ENCODE peak calls at places on chromosomes 1 and 21, in six cellular contexts. T is K562, Y is NT2/D1, Z is H1, W is GM12878, H is HepG2. A is an unnamed sample.

GRCh38 chr1:92567211-92567868 is 80.6 kb upstream of the GFI1 start:
- DNase-seq in T (no peak), Y (no peak), Z (no peak), W (no peak), H (no peak), A (no peak)

GRCh38 chr1:14915356-14916054 is 238.0 kb upstream of the TMEM51 start:
- DNase-seq in T (peak), Y (no peak), Z (no peak), W (no peak), H (peak), A (peak)

GRCh38 chr1:160978510-160978927 is 23.9 kb upstream of the ITLN2 start:
- DNase-seq in T (no peak), Y (no peak), Z (no peak), W (no peak), H (peak), A (no peak)

GRCh38 chr1:107954121-107954520 is 10.9 kb downstream of the VAV3 start:
- DNase-seq in T (no peak), Y (no peak), Z (no peak), W (no peak), H (no peak), A (no peak)

GRCh38 chr1:107990606-107991005 is 25.6 kb upstream of the VAV3 start:
- DNase-seq in T (no peak), Y (no peak), Z (no peak), W (no peak), H (no peak), A (no peak)

GRCh38 chr1:37393173-37393572 is 81.2 kb upstream of the ZC3H12A start:
- DNase-seq in T (no peak), Y (no peak), Z (no peak), W (no peak), H (no peak), A (no peak)

GRCh38 chr1:72540674-72541073 is 258.3 kb upstream of the NEGR1 start:
- DNase-seq in T (no peak), Y (no peak), Z (no peak), W (no peak), H (no peak), A (no peak)

GRCh38 chr21:45093064-45093532 is 18.7 kb downstream of the ADARB1 start:
- DNase-seq in T (no peak), Y (no peak), Z (no peak), W (no peak), H (no peak), A (no peak)

GRCh38 chr1:22969224-22969829 is 3.3 kb downstream of the LACTBL1 start:
- DNase-seq in T (no peak), Y (no peak), Z (no peak), W (no peak), H (no peak), A (no peak)

GRCh38 chr1:154750681-154751665 is 119.1 kb downstream of the KCNN3 start:
- DNase-seq in T (no peak), Y (no peak), Z (no peak), W (no peak), H (no peak), A (no peak)

GRCh38 chr1:183881387-183882084 is 76.6 kb downstream of the RGL1 start:
- DNase-seq in T (no peak), Y (peak), Z (peak), W (no peak), H (peak), A (no peak)

GRCh38 chr1:211341999-211342398 is 15.4 kb downstream of the TRAF5 start:
- DNase-seq in T (no peak), Y (no peak), Z (no peak), W (no peak), H (no peak), A (no peak)

GRCh38 chr1:167819849-167820683 is 93.9 kb downstream of the ADCY10 start:
- DNase-seq in T (peak), Y (peak), Z (no peak), W (no peak), H (no peak), A (peak)

DNA sequence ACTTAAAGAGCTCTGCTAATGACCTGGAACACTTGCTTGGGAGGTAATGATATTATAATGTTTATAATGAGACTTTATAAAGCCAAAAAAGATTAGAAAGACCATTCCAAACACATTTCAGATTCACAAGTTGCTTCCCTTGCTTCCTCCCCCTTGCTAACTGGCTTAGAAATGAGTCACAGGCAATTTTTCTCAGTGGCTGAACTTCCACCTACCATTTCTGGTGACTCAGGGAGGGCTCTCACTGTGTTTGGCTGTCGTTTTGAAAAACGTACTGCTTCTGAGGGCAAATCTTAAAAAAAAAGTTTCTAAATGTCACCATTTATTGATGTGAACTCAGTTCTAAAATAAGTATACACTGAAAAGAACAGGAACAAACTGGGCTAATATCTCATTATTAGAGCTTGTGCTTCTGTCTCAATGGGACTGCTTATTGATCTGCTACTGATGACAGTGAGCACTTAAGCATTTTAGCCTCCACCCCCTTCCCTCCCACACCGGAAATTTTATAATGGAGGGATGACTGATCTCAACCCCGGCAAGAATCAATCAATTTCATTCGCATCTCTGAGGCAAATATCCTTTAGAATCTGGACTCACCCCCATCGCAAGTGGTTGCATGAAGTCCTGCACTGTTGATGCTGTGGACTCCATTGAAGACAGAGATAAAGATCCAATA is 278.3 kb downstream of the KCTD3 start:
- DNase-seq in T (no peak), Y (no peak), Z (no peak), W (no peak), H (no peak), A (peak)
- TF ChIP-seq ZNF274 in T (no peak), Y (no peak), Z (no peak), W (no peak), H (no peak), A (no peak)

GRCh38 chr1:206809504-206810084 is 37.3 kb upstream of the IL10 start:
- DNase-seq in T (peak), Y (no peak), Z (no peak), W (no peak), H (peak), A (peak)
- TF ChIP-seq ZNF274 in T (no peak), Y (no peak), Z (no peak), W (no peak), H (no peak), A (no peak)

DNA sequence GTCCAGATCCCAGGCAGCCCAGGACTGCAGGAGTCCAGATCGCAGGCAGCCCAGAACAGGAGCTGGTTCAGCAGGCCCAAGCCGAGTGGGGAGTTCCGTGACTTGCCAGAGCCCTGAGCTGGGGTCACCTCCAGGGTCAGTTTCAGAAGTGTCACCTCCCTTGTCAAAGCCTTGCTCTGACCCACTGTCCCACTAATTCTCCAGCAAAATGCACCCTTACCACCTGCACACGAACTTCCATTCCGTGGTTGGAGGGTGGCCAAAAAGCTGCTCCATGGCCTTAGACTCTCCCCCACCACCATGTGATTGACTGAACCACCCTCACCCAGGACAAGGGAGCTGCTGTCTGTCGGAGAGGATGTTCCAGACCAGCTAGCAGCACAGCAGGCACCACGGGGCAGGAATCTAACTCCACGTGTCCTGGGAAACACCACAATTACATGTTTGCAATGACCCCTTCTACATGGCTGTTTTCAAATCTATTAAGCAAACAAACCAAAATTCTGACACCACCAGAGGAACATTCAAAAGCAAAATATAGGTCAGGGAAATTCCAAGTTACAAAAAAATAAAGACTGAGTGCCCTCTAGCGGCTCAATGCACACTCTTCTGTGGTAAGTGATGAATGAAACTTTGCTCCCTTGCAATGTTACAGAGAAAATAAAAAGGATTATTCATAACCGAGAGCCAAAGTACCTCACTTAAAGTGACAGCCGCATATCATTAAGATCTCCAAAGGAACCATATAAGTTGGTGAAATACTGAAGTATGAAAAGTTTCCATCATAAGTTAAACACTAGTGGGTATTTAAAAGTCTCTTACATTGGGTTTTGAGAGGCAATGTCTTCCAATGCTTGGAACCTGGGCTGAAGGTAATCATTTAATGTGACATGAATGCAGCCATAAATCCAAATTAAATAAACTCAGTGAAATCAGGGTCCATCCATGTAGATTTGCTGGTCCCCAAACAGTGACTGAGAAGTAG is 76.3 kb downstream of the NPHP4 start:
- DNase-seq in T (peak), Y (no peak), Z (no peak), W (peak), H (peak), A (peak)
- TF ChIP-seq ZNF274 in T (no peak), Y (no peak), Z (no peak), W (no peak), H (no peak), A (no peak)

GRCh38 chr1:203307690-203308126 is 2.4 kb downstream of the BTG2 start:
- DNase-seq in T (no peak), Y (no peak), Z (no peak), W (no peak), H (no peak), A (no peak)
- TF ChIP-seq ZNF274 in T (no peak), Y (no peak), Z (no peak), W (no peak), H (no peak), A (no peak)

DNA sequence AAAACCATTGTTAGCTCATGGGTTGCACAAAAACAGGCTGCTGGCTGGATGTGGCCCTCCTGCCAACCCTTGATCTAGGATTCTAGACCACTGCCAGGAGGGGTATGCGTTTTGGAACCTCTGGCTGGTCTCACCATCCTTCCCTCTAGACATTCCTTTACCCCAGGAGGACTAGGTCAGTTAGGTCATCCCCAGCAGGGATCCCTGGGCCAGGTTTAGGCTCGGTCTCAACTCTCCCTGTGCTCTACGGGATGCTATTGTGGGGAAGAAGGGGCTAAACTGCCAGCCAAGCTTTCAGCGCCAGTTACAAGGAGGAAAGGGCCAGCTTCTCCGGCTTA is 22.7 kb downstream of the SLC2A1 start:
- DNase-seq in T (no peak), Y (no peak), Z (no peak), W (no peak), H (no peak), A (no peak)
- TF ChIP-seq ZNF274 in T (no peak), Y (no peak), Z (no peak), W (no peak), H (no peak), A (no peak)

A was measured in HCT116.